ENCODE peak calls at places on chromosome 18, in six cellular contexts. One of them, this sample, is unnamed.

GRCh38 chr18:12726774-12727550 is 24.1 kb downstream of the PSMG2 start:
- DNase-seq in foreskin fibroblast: peak
- DNase-seq in CD8-positive, alpha-beta T cell: peak
- DNase-seq in OCI-LY7: peak
- DNase-seq in Caco-2: peak
- DNase-seq in K562: peak
- DNase-seq in this sample: peak

GRCh38 chr18:63823516-63824219 is 48.5 kb downstream of the SERPINB7 start:
- DNase-seq in CD8-positive, alpha-beta T cell: no peak
- DNase-seq in foreskin fibroblast: peak
- DNase-seq in K562: peak
- DNase-seq in OCI-LY7: peak
- DNase-seq in Caco-2: no peak
- DNase-seq in this sample: no peak

GRCh38 chr18:21230436-21230835 is 11.6 kb upstream of the GREB1L start:
- DNase-seq in foreskin fibroblast: no peak
- DNase-seq in K562: no peak
- DNase-seq in OCI-LY7: no peak
- DNase-seq in CD8-positive, alpha-beta T cell: no peak
- DNase-seq in Caco-2: peak
- DNase-seq in this sample: no peak

GRCh38 chr18:39870586-39870985 is 2084.4 kb upstream of the PIK3C3 start:
- DNase-seq in OCI-LY7: no peak
- DNase-seq in CD8-positive, alpha-beta T cell: no peak
- DNase-seq in K562: no peak
- DNase-seq in Caco-2: no peak
- DNase-seq in foreskin fibroblast: peak
- DNase-seq in this sample: no peak

GRCh38 chr18:29164020-29164706 is 987.2 kb upstream of the CDH2 start:
- DNase-seq in foreskin fibroblast: peak
- DNase-seq in K562: no peak
- DNase-seq in CD8-positive, alpha-beta T cell: no peak
- DNase-seq in OCI-LY7: no peak
- DNase-seq in Caco-2: no peak
- DNase-seq in this sample: no peak

GRCh38 chr18:13264986-13265900 is 46.7 kb downstream of the LDLRAD4 start:
- DNase-seq in CD8-positive, alpha-beta T cell: no peak
- DNase-seq in foreskin fibroblast: no peak
- DNase-seq in OCI-LY7: no peak
- DNase-seq in Caco-2: no peak
- DNase-seq in K562: no peak
- DNase-seq in this sample: no peak

GRCh38 chr18:23114911-23115310 is 20.4 kb upstream of the CABLES1 start:
- DNase-seq in Caco-2: no peak
- DNase-seq in CD8-positive, alpha-beta T cell: no peak
- DNase-seq in foreskin fibroblast: no peak
- DNase-seq in OCI-LY7: no peak
- DNase-seq in K562: no peak
- DNase-seq in this sample: no peak

GRCh38 chr18:68221116-68221724 is 493.7 kb downstream of the TMX3 start:
- DNase-seq in foreskin fibroblast: no peak
- DNase-seq in OCI-LY7: no peak
- DNase-seq in Caco-2: no peak
- DNase-seq in CD8-positive, alpha-beta T cell: no peak
- DNase-seq in K562: no peak
- DNase-seq in this sample: no peak

GRCh38 chr18:60987963-60988362 is 345.3 kb upstream of the CDH20 start:
- DNase-seq in OCI-LY7: no peak
- DNase-seq in Caco-2: no peak
- DNase-seq in K562: no peak
- DNase-seq in foreskin fibroblast: peak
- DNase-seq in CD8-positive, alpha-beta T cell: no peak
- DNase-seq in this sample: no peak

GRCh38 chr18:4096501-4096900 is 358.6 kb downstream of the DLGAP1 start:
- DNase-seq in K562: no peak
- DNase-seq in CD8-positive, alpha-beta T cell: no peak
- DNase-seq in Caco-2: peak
- DNase-seq in foreskin fibroblast: no peak
- DNase-seq in OCI-LY7: no peak
- DNase-seq in this sample: no peak

GRCh38 chr18:6752200-6752873 is 22.8 kb downstream of the ARHGAP28 start:
- DNase-seq in Caco-2: no peak
- DNase-seq in CD8-positive, alpha-beta T cell: no peak
- DNase-seq in foreskin fibroblast: peak
- DNase-seq in K562: no peak
- DNase-seq in OCI-LY7: no peak
- DNase-seq in this sample: no peak

GRCh38 chr18:39350916-39351315 is 1785.3 kb upstream of the CELF4 start:
- DNase-seq in OCI-LY7: no peak
- DNase-seq in K562: no peak
- DNase-seq in CD8-positive, alpha-beta T cell: no peak
- DNase-seq in foreskin fibroblast: no peak
- DNase-seq in Caco-2: no peak
- DNase-seq in this sample: no peak

GRCh38 chr18:57431512-57432080 is 3.6 kb upstream of the ONECUT2 start:
- DNase-seq in K562: no peak
- DNase-seq in foreskin fibroblast: no peak
- DNase-seq in Caco-2: no peak
- DNase-seq in CD8-positive, alpha-beta T cell: no peak
- DNase-seq in OCI-LY7: no peak
- DNase-seq in this sample: no peak

GRCh38 chr18:11154369-11154982 is 5.1 kb upstream of the PIEZO2 start:
- DNase-seq in K562: no peak
- DNase-seq in OCI-LY7: peak
- DNase-seq in Caco-2: peak
- DNase-seq in CD8-positive, alpha-beta T cell: no peak
- DNase-seq in foreskin fibroblast: peak
- DNase-seq in this sample: no peak

GRCh38 chr18:27501651-27502050 is 316.5 kb upstream of the CHST9 start:
- DNase-seq in Caco-2: no peak
- DNase-seq in CD8-positive, alpha-beta T cell: no peak
- DNase-seq in K562: no peak
- DNase-seq in foreskin fibroblast: no peak
- DNase-seq in OCI-LY7: no peak
- DNase-seq in this sample: no peak

GRCh38 chr18:12998332-12999060 is 7.3 kb downstream of the CEP192 start:
- DNase-seq in K562: no peak
- DNase-seq in foreskin fibroblast: no peak
- DNase-seq in CD8-positive, alpha-beta T cell: no peak
- DNase-seq in OCI-LY7: no peak
- DNase-seq in Caco-2: no peak
- DNase-seq in this sample: no peak

GRCh38 chr18:56043691-56044090 is 455.7 kb upstream of the TCF4 start:
- DNase-seq in K562: no peak
- DNase-seq in OCI-LY7: no peak
- DNase-seq in foreskin fibroblast: no peak
- DNase-seq in Caco-2: no peak
- DNase-seq in CD8-positive, alpha-beta T cell: no peak
- DNase-seq in this sample: peak

GRCh38 chr18:28007841-28008240 is 169.1 kb downstream of the CDH2 start:
- DNase-seq in Caco-2: no peak
- DNase-seq in K562: no peak
- DNase-seq in OCI-LY7: no peak
- DNase-seq in CD8-positive, alpha-beta T cell: no peak
- DNase-seq in foreskin fibroblast: peak
- DNase-seq in this sample: no peak

GRCh38 chr18:11323359-11323819 is 174.0 kb upstream of the PIEZO2 start:
- DNase-seq in Caco-2: peak
- DNase-seq in OCI-LY7: no peak
- DNase-seq in CD8-positive, alpha-beta T cell: no peak
- DNase-seq in foreskin fibroblast: peak
- DNase-seq in K562: no peak
- DNase-seq in this sample: no peak

GRCh38 chr18:60623331-60623730 is 250.8 kb upstream of the MC4R start:
- DNase-seq in OCI-LY7: no peak
- DNase-seq in Caco-2: no peak
- DNase-seq in CD8-positive, alpha-beta T cell: no peak
- DNase-seq in foreskin fibroblast: no peak
- DNase-seq in K562: no peak
- DNase-seq in this sample: no peak

GRCh38 chr18:59921384-59921891 is 21.6 kb downstream of the PMAIP1 start:
- DNase-seq in K562: no peak
- DNase-seq in foreskin fibroblast: peak
- DNase-seq in Caco-2: no peak
- DNase-seq in CD8-positive, alpha-beta T cell: no peak
- DNase-seq in OCI-LY7: no peak
- DNase-seq in this sample: no peak

GRCh38 chr18:56516769-56517168 is 121.6 kb downstream of the TXNL1 start:
- DNase-seq in foreskin fibroblast: no peak
- DNase-seq in K562: no peak
- DNase-seq in Caco-2: no peak
- DNase-seq in CD8-positive, alpha-beta T cell: no peak
- DNase-seq in OCI-LY7: no peak
- DNase-seq in this sample: no peak

GRCh38 chr18:33812186-33812585 is 234.2 kb downstream of the ASXL3 start:
- DNase-seq in OCI-LY7: no peak
- DNase-seq in CD8-positive, alpha-beta T cell: no peak
- DNase-seq in Caco-2: no peak
- DNase-seq in K562: no peak
- DNase-seq in foreskin fibroblast: no peak
- DNase-seq in this sample: no peak

DNA sequence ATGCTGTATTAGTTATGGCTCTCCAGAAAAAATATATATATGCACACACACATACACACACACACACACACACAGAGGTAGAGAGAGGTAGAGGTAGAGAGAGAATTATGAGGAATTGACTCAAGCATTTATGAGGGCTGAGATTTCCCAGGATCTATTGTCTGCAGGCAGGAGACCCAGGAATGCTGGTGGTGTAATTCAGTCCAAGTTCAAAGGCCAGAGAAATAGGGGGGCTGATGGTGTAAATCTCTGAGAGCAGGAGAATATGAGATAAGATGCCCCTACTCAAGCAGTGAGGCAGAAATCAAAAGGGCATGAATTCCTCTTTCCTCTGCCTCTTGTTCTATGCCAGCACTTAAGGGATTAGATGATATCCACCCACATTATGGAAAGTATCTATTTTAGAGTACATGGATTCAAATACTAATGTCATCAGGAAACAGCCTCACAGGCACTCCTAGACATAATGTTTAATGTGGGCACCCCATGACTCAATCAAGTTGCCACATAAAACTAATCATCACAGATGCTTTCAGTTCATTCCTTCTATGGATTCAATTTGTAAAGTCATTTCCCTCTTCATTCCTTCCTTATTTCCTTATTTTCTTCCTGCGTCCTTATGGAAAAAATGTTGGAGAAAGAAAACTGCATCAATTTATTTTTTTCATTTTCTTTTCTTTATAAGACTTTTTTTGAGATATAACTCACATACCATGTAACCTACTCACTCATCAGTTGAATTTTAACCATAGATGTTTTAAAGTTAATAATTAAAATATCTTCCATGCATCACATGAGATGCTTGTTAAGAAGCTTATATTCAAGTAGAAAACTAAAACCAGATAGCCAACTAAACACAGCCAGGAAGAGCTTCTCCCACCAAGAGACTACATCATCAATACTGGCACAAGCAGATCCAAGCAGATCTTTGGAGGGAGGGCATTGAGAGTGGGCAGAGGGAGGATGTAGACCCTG is 406.2 kb downstream of the MBD2 start:
- DNase-seq in OCI-LY7: no peak
- DNase-seq in K562: no peak
- DNase-seq in foreskin fibroblast: peak
- DNase-seq in CD8-positive, alpha-beta T cell: no peak
- DNase-seq in Caco-2: no peak
- DNase-seq in this sample: no peak
- H3K4me3 ChIP-seq in OCI-LY7: no peak
- H3K4me3 ChIP-seq in K562: no peak
- H3K4me3 ChIP-seq in foreskin fibroblast: no peak
- H3K4me3 ChIP-seq in CD8-positive, alpha-beta T cell: no peak
- H3K4me3 ChIP-seq in Caco-2: no peak
- H3K4me3 ChIP-seq in this sample: no peak

DNA sequence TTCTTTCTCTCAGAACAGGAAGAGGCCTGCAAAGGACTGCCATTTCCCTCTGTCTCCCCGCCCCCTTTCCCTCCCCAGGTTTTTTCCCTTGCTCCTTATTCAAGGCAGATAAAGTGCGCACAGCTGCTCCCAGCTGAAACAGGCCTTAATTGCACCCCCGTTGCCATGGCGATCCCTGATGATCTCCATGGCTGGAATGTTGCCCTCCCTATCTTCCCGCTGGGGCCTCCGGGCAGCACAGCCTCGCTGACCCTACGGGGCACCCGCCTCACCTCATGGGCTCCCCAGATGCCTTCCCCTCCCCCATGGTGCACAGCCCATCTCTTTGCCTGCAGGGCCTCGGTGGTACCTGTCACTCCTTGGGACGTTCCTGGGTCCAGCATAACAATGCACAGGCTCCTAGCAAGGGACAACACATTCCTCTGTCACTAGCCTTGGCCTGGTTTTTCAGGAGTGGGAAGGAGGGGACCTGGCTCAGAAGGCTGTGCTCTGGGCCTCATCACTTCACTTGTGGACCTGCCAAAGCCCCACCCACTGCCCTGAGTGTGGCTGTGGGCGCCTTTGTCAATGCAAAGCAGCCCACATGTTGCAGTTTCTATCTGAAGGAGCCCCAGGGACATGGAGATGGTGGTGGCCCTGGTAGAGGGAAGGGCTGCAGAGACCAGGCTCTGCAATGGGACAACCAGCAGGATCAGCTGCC is 115.0 kb downstream of the CELF4 start:
- DNase-seq in Caco-2: peak
- DNase-seq in OCI-LY7: no peak
- DNase-seq in CD8-positive, alpha-beta T cell: no peak
- DNase-seq in K562: no peak
- DNase-seq in foreskin fibroblast: peak
- DNase-seq in this sample: peak
- H3K4me3 ChIP-seq in Caco-2: no peak
- H3K4me3 ChIP-seq in OCI-LY7: no peak
- H3K4me3 ChIP-seq in CD8-positive, alpha-beta T cell: no peak
- H3K4me3 ChIP-seq in K562: no peak
- H3K4me3 ChIP-seq in foreskin fibroblast: no peak
- H3K4me3 ChIP-seq in this sample: no peak

GRCh38 chr18:58657494-58657893 is 13.8 kb upstream of the MALT1 start:
- DNase-seq in CD8-positive, alpha-beta T cell: no peak
- DNase-seq in K562: no peak
- DNase-seq in foreskin fibroblast: no peak
- DNase-seq in OCI-LY7: no peak
- DNase-seq in Caco-2: no peak
- DNase-seq in this sample: no peak
- H3K4me3 ChIP-seq in CD8-positive, alpha-beta T cell: no peak
- H3K4me3 ChIP-seq in K562: no peak
- H3K4me3 ChIP-seq in foreskin fibroblast: no peak
- H3K4me3 ChIP-seq in OCI-LY7: peak
- H3K4me3 ChIP-seq in Caco-2: no peak
- H3K4me3 ChIP-seq in this sample: no peak

GRCh38 chr18:50307400-50307737 is 19.9 kb upstream of the CXXC1 start:
- DNase-seq in K562: no peak
- DNase-seq in CD8-positive, alpha-beta T cell: no peak
- DNase-seq in foreskin fibroblast: no peak
- DNase-seq in Caco-2: no peak
- DNase-seq in OCI-LY7: no peak
- DNase-seq in this sample: no peak
- H3K4me3 ChIP-seq in K562: peak
- H3K4me3 ChIP-seq in CD8-positive, alpha-beta T cell: peak
- H3K4me3 ChIP-seq in foreskin fibroblast: peak
- H3K4me3 ChIP-seq in Caco-2: peak
- H3K4me3 ChIP-seq in OCI-LY7: peak
- H3K4me3 ChIP-seq in this sample: peak

This sample was measured in heart left ventricle.